ENCODE peak calls at places on chromosomes 13 and 19, in eight cellular contexts. One of them, this sample, is unnamed.

GRCh38 chr19:53333071-53333465 is 481 bp upstream of the ZNF845 start:
- DNase-seq in WERI-Rb-1: peak
- DNase-seq in AG09319: no peak
- DNase-seq in breast epithelium: no peak
- DNase-seq in natural killer cell: no peak
- DNase-seq in IMR-90: no peak
- DNase-seq in cardiac fibroblast: no peak
- DNase-seq in sigmoid colon: peak
- DNase-seq in this sample: no peak

GRCh38 chr13:89361909-89362308 is 1690.7 kb downstream of the SLITRK5 start:
- DNase-seq in WERI-Rb-1: no peak
- DNase-seq in AG09319: no peak
- DNase-seq in breast epithelium: no peak
- DNase-seq in natural killer cell: no peak
- DNase-seq in IMR-90: peak
- DNase-seq in cardiac fibroblast: peak
- DNase-seq in sigmoid colon: no peak
- DNase-seq in this sample: no peak

GRCh38 chr19:35085947-35086346 is 29.7 kb upstream of the FXYD3 start:
- DNase-seq in WERI-Rb-1: no peak
- DNase-seq in AG09319: no peak
- DNase-seq in breast epithelium: no peak
- DNase-seq in natural killer cell: no peak
- DNase-seq in IMR-90: no peak
- DNase-seq in cardiac fibroblast: no peak
- DNase-seq in sigmoid colon: no peak
- DNase-seq in this sample: no peak

GRCh38 chr13:81610613-81611012 is 1269.7 kb upstream of the SPRY2 start:
- DNase-seq in WERI-Rb-1: no peak
- DNase-seq in AG09319: no peak
- DNase-seq in breast epithelium: no peak
- DNase-seq in natural killer cell: no peak
- DNase-seq in IMR-90: no peak
- DNase-seq in cardiac fibroblast: no peak
- DNase-seq in sigmoid colon: no peak
- DNase-seq in this sample: no peak

GRCh38 chr19:10112037-10112751 is 701 bp downstream of the P2RY11 start:
- DNase-seq in WERI-Rb-1: no peak
- DNase-seq in AG09319: no peak
- DNase-seq in breast epithelium: no peak
- DNase-seq in natural killer cell: peak
- DNase-seq in IMR-90: no peak
- DNase-seq in cardiac fibroblast: peak
- DNase-seq in sigmoid colon: no peak
- DNase-seq in this sample: no peak

GRCh38 chr19:30518965-30519606 is 146.9 kb downstream of the ZNF536 start:
- DNase-seq in WERI-Rb-1: no peak
- DNase-seq in AG09319: no peak
- DNase-seq in breast epithelium: no peak
- DNase-seq in natural killer cell: no peak
- DNase-seq in IMR-90: no peak
- DNase-seq in cardiac fibroblast: no peak
- DNase-seq in sigmoid colon: no peak
- DNase-seq in this sample: no peak

GRCh38 chr13:33536639-33537425 is 251.3 kb upstream of the STARD13 start:
- DNase-seq in WERI-Rb-1: no peak
- DNase-seq in AG09319: peak
- DNase-seq in breast epithelium: no peak
- DNase-seq in natural killer cell: no peak
- DNase-seq in IMR-90: peak
- DNase-seq in cardiac fibroblast: peak
- DNase-seq in sigmoid colon: no peak
- DNase-seq in this sample: no peak

GRCh38 chr13:103525530-103525929 is 459.3 kb upstream of the SLC10A2 start:
- DNase-seq in WERI-Rb-1: no peak
- DNase-seq in AG09319: no peak
- DNase-seq in breast epithelium: no peak
- DNase-seq in natural killer cell: no peak
- DNase-seq in IMR-90: no peak
- DNase-seq in cardiac fibroblast: no peak
- DNase-seq in sigmoid colon: no peak
- DNase-seq in this sample: no peak

GRCh38 chr13:31242935-31243334 is 43.2 kb downstream of the B3GLCT start:
- DNase-seq in WERI-Rb-1: no peak
- DNase-seq in AG09319: peak
- DNase-seq in breast epithelium: no peak
- DNase-seq in natural killer cell: no peak
- DNase-seq in IMR-90: peak
- DNase-seq in cardiac fibroblast: peak
- DNase-seq in sigmoid colon: no peak
- DNase-seq in this sample: no peak

GRCh38 chr19:7640803-7641202 is 3.9 kb downstream of the STXBP2 start:
- DNase-seq in WERI-Rb-1: no peak
- DNase-seq in AG09319: no peak
- DNase-seq in breast epithelium: no peak
- DNase-seq in natural killer cell: no peak
- DNase-seq in IMR-90: no peak
- DNase-seq in cardiac fibroblast: no peak
- DNase-seq in sigmoid colon: no peak
- DNase-seq in this sample: no peak

GRCh38 chr19:48603001-48603400 is 3.5 kb upstream of the SPACA4 start:
- DNase-seq in WERI-Rb-1: no peak
- DNase-seq in AG09319: no peak
- DNase-seq in breast epithelium: no peak
- DNase-seq in natural killer cell: no peak
- DNase-seq in IMR-90: no peak
- DNase-seq in cardiac fibroblast: no peak
- DNase-seq in sigmoid colon: no peak
- DNase-seq in this sample: no peak

GRCh38 chr19:17455711-17456123 is 5.0 kb downstream of the NXNL1 start:
- DNase-seq in WERI-Rb-1: no peak
- DNase-seq in AG09319: no peak
- DNase-seq in breast epithelium: no peak
- DNase-seq in natural killer cell: no peak
- DNase-seq in IMR-90: no peak
- DNase-seq in cardiac fibroblast: no peak
- DNase-seq in sigmoid colon: no peak
- DNase-seq in this sample: no peak

DNA sequence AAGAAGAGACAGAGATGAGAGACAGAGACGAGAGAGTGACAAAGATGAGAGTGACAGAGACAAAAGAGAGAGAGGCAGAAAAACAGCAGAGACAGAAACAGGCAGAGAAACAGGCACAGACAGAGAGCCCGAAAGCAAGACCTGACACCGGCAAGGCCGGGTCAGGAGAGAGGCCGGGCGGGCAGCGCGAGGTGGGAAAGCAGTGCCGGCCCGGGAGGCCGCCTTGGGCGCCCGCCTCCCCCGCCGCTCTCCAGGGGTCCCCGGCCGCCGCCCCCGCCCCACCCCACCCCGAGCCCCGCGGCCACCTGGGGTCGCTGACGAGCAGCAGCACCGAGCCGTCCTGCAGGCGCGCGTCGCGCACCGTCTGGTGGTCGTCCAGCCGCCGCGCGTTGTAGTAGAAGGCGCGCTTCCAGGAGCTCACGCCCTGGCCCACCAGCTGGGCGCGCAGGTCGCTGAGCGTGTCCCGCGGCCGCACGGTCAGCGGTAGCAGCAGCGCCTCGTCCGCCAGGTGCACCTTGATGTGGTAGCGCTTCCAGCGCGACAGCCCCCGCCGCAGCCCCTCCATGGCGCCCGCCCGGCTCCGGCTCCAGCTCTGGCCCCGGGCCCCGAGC is at the start of gene TINCR:
- DNase-seq in WERI-Rb-1: no peak
- DNase-seq in AG09319: no peak
- DNase-seq in breast epithelium: no peak
- DNase-seq in natural killer cell: no peak
- DNase-seq in IMR-90: no peak
- DNase-seq in cardiac fibroblast: no peak
- DNase-seq in sigmoid colon: no peak
- DNase-seq in this sample: no peak
- TF ChIP-seq CTCF in WERI-Rb-1: no peak
- TF ChIP-seq CTCF in AG09319: no peak
- TF ChIP-seq CTCF in breast epithelium: no peak
- TF ChIP-seq CTCF in natural killer cell: no peak
- TF ChIP-seq CTCF in IMR-90: peak
- TF ChIP-seq CTCF in cardiac fibroblast: no peak
- TF ChIP-seq CTCF in sigmoid colon: no peak
- TF ChIP-seq CTCF in this sample: no peak

DNA sequence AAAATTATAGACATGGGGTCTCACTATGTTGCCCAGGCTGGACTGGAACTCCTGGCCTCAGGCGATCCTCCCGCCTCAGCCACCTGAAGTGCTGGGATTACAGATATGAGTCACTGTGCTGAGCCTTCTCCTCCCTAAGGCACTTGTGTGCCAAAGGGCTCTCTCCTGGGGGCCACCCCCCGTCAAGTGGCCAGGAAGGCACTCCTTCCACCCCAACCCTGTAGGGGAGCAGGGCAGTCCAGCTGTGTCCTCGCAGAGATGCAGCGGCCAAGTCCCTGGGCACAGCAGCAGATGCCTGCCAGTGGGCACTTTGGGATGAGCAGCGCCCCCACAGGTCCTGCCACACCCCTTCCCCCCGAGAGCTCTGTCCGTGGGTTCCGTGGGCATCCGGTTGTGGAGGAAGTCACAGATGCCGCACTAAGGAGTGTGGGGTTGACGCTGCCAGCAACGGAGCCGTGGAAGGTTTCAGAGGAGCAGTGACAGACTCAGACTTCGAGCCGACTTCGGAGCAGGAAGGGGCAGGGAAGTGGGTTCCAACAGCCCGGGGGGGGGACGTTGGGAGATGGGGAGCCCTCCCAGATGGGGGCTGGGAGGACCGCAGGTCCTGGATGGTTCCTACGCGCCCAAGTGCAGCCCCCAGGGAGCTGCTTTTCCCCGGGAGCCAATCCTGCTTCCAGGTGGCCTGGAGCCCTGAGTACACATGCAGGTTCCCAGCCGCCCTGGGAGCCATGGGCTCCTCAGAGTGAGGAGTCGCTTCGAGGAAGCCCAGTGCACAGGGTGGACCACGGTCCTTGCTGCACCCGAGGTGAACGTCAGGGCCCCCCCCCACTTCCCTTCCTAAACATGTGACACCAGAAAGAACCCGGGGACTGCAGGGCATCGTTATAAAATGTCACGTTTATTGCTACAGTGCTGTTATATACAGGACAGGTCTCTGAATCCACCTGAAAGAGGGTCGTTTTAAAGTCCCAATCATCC is 3.4 kb upstream of the UQCR11 start:
- DNase-seq in WERI-Rb-1: no peak
- DNase-seq in AG09319: no peak
- DNase-seq in breast epithelium: no peak
- DNase-seq in natural killer cell: no peak
- DNase-seq in IMR-90: no peak
- DNase-seq in cardiac fibroblast: no peak
- DNase-seq in sigmoid colon: no peak
- DNase-seq in this sample: peak
- TF ChIP-seq CTCF in WERI-Rb-1: no peak
- TF ChIP-seq CTCF in AG09319: no peak
- TF ChIP-seq CTCF in breast epithelium: no peak
- TF ChIP-seq CTCF in natural killer cell: no peak
- TF ChIP-seq CTCF in IMR-90: no peak
- TF ChIP-seq CTCF in cardiac fibroblast: no peak
- TF ChIP-seq CTCF in sigmoid colon: no peak
- TF ChIP-seq CTCF in this sample: no peak

GRCh38 chr19:5542665-5543064 is 25.1 kb downstream of the TINCR start:
- DNase-seq in WERI-Rb-1: peak
- DNase-seq in AG09319: no peak
- DNase-seq in breast epithelium: no peak
- DNase-seq in natural killer cell: no peak
- DNase-seq in IMR-90: no peak
- DNase-seq in cardiac fibroblast: no peak
- DNase-seq in sigmoid colon: no peak
- DNase-seq in this sample: no peak
- TF ChIP-seq CTCF in WERI-Rb-1: peak
- TF ChIP-seq CTCF in AG09319: no peak
- TF ChIP-seq CTCF in breast epithelium: no peak
- TF ChIP-seq CTCF in natural killer cell: no peak
- TF ChIP-seq CTCF in IMR-90: peak
- TF ChIP-seq CTCF in cardiac fibroblast: no peak
- TF ChIP-seq CTCF in sigmoid colon: no peak
- TF ChIP-seq CTCF in this sample: no peak

GRCh38 chr13:24858953-24859352 is 95.0 kb downstream of the RNF17 start:
- DNase-seq in WERI-Rb-1: no peak
- DNase-seq in AG09319: no peak
- DNase-seq in breast epithelium: no peak
- DNase-seq in natural killer cell: no peak
- DNase-seq in IMR-90: no peak
- DNase-seq in cardiac fibroblast: no peak
- DNase-seq in sigmoid colon: no peak
- DNase-seq in this sample: no peak
- TF ChIP-seq CTCF in WERI-Rb-1: peak
- TF ChIP-seq CTCF in AG09319: no peak
- TF ChIP-seq CTCF in breast epithelium: no peak
- TF ChIP-seq CTCF in natural killer cell: no peak
- TF ChIP-seq CTCF in IMR-90: no peak
- TF ChIP-seq CTCF in cardiac fibroblast: no peak
- TF ChIP-seq CTCF in sigmoid colon: no peak
- TF ChIP-seq CTCF in this sample: no peak

GRCh38 chr13:59492030-59492636 is 671.6 kb downstream of the DIAPH3 start:
- DNase-seq in WERI-Rb-1: no peak
- DNase-seq in AG09319: no peak
- DNase-seq in breast epithelium: no peak
- DNase-seq in natural killer cell: no peak
- DNase-seq in IMR-90: peak
- DNase-seq in cardiac fibroblast: peak
- DNase-seq in sigmoid colon: no peak
- DNase-seq in this sample: no peak

GRCh38 chr13:59488436-59488835 is 675.3 kb downstream of the DIAPH3 start:
- DNase-seq in WERI-Rb-1: no peak
- DNase-seq in AG09319: no peak
- DNase-seq in breast epithelium: no peak
- DNase-seq in natural killer cell: no peak
- DNase-seq in IMR-90: no peak
- DNase-seq in cardiac fibroblast: peak
- DNase-seq in sigmoid colon: no peak
- DNase-seq in this sample: no peak

GRCh38 chr13:59483441-59484116 is 680.1 kb downstream of the DIAPH3 start:
- DNase-seq in WERI-Rb-1: peak
- DNase-seq in AG09319: no peak
- DNase-seq in breast epithelium: no peak
- DNase-seq in natural killer cell: no peak
- DNase-seq in IMR-90: peak
- DNase-seq in cardiac fibroblast: peak
- DNase-seq in sigmoid colon: no peak
- DNase-seq in this sample: no peak

GRCh38 chr13:59490651-59491050 is 673.1 kb downstream of the DIAPH3 start:
- DNase-seq in WERI-Rb-1: no peak
- DNase-seq in AG09319: no peak
- DNase-seq in breast epithelium: no peak
- DNase-seq in natural killer cell: no peak
- DNase-seq in IMR-90: no peak
- DNase-seq in cardiac fibroblast: no peak
- DNase-seq in sigmoid colon: no peak
- DNase-seq in this sample: no peak

GRCh38 chr13:59487883-59488282 is 675.8 kb downstream of the DIAPH3 start:
- DNase-seq in WERI-Rb-1: no peak
- DNase-seq in AG09319: no peak
- DNase-seq in breast epithelium: no peak
- DNase-seq in natural killer cell: no peak
- DNase-seq in IMR-90: no peak
- DNase-seq in cardiac fibroblast: no peak
- DNase-seq in sigmoid colon: no peak
- DNase-seq in this sample: no peak
- TF ChIP-seq CTCF in WERI-Rb-1: peak
- TF ChIP-seq CTCF in AG09319: no peak
- TF ChIP-seq CTCF in breast epithelium: no peak
- TF ChIP-seq CTCF in natural killer cell: no peak
- TF ChIP-seq CTCF in IMR-90: no peak
- TF ChIP-seq CTCF in cardiac fibroblast: peak
- TF ChIP-seq CTCF in sigmoid colon: no peak
- TF ChIP-seq CTCF in this sample: no peak